ENCODE peak calls at places on chromosome 20, in nine cellular contexts. G, F, T, C, H, W, K, X and O are unnamed samples.

GRCh38 chr20:44910690-44911262 is 916 bp downstream of the PABPC1L start:
- DNase-seq in G (no peak), F (no peak), T (no peak), C (no peak), H (no peak), W (no peak), K (no peak), X (no peak), O (no peak)

GRCh38 chr20:37669062-37669772 is 24.6 kb upstream of the CTNNBL1 start:
- DNase-seq in G (no peak), F (no peak), T (no peak), C (peak; percentile 38), H (no peak), W (no peak), K (no peak), X (no peak), O (no peak)

GRCh38 chr20:23245553-23246128 is 105.0 kb upstream of the NXT1 start:
- DNase-seq in G (peak; percentile 51), F (peak; percentile 25), T (peak; percentile 22), C (peak; percentile 76), H (no peak), W (no peak), K (peak; percentile 49), X (no peak), O (peak; percentile 48)

GRCh38 chr20:17542993-17543412 is 11.8 kb upstream of the BFSP1 start:
- DNase-seq in G (no peak), F (no peak), T (no peak), C (no peak), H (no peak), W (no peak), K (peak; percentile 88), X (no peak), O (no peak)

GRCh38 chr20:49539481-49540231 is 28.3 kb downstream of the PTGIS start:
- DNase-seq in G (no peak), F (no peak), T (no peak), C (no peak), H (no peak), W (no peak), K (no peak), X (no peak), O (no peak)

GRCh38 chr20:2838170-2838797 is 2.2 kb downstream of the PCED1A start:
- DNase-seq in G (no peak), F (no peak), T (no peak), C (no peak), H (no peak), W (no peak), K (no peak), X (no peak), O (peak; percentile 34)

GRCh38 chr20:35273449-35274171 is 4.3 kb downstream of the MMP24OS start:
- DNase-seq in G (no peak), F (no peak), T (no peak), C (peak; percentile 68), H (no peak), W (no peak), K (no peak), X (no peak), O (no peak)

GRCh38 chr20:63290677-63291472 is 2.1 kb upstream of the COL20A1 start:
- DNase-seq in G (no peak), F (no peak), T (peak; percentile 66), C (peak; percentile 99), H (peak; percentile 55), W (peak; percentile 72), K (peak; percentile 14), X (no peak), O (no peak)

GRCh38 chr20:53569606-53570307 is 23.9 kb downstream of the ZNF217 start:
- DNase-seq in G (no peak), F (no peak), T (no peak), C (no peak), H (no peak), W (no peak), K (no peak), X (no peak), O (no peak)

GRCh38 chr20:1876975-1877603 is 18.1 kb upstream of the SIRPA start:
- DNase-seq in G (no peak), F (no peak), T (no peak), C (peak; percentile 83), H (no peak), W (no peak), K (no peak), X (no peak), O (no peak)

GRCh38 chr20:53208110-53208908 is 236.2 kb downstream of the TSHZ2 start:
- DNase-seq in G (no peak), F (no peak), T (no peak), C (peak; percentile 64), H (no peak), W (no peak), K (no peak), X (no peak), O (no peak)

GRCh38 chr20:2879148-2879547 is 5.9 kb downstream of the PTPRA start:
- DNase-seq in G (no peak), F (no peak), T (no peak), C (no peak), H (no peak), W (no peak), K (peak; percentile 95), X (no peak), O (no peak)

GRCh38 chr20:42531675-42531985 is 658.1 kb downstream of the PTPRT start:
- DNase-seq in G (no peak), F (no peak), T (no peak), C (no peak), H (no peak), W (no peak), K (no peak), X (no peak), O (no peak)

GRCh38 chr20:53940883-53941546 is 129.4 kb downstream of the BCAS1 start:
- DNase-seq in G (no peak), F (no peak), T (no peak), C (no peak), H (no peak), W (no peak), K (peak; percentile 85), X (no peak), O (no peak)

GRCh38 chr20:45969712-45970634 is 2.0 kb downstream of the ZNF335 start:
- DNase-seq in G (peak; percentile 9), F (no peak), T (no peak), C (peak; percentile 62), H (no peak), W (no peak), K (peak; percentile 76), X (no peak), O (no peak)

GRCh38 chr20:23050847-23051627 is 1.6 kb upstream of the THBD start:
- DNase-seq in G (peak; percentile 23), F (peak; percentile 51), T (peak; percentile 83), C (peak; percentile 75), H (no peak), W (no peak), K (peak; percentile 87), X (no peak), O (no peak)

GRCh38 chr20:35856866-35857265 is 85.1 kb downstream of the PHF20 start:
- DNase-seq in G (no peak), F (no peak), T (no peak), C (no peak), H (no peak), W (no peak), K (no peak), X (no peak), O (no peak)

GRCh38 chr20:12847862-12848261 is 160.9 kb upstream of the SPTLC3 start:
- DNase-seq in G (no peak), F (no peak), T (no peak), C (peak; percentile 12), H (no peak), W (no peak), K (peak; percentile 0), X (no peak), O (no peak)

GRCh38 chr20:59933849-59934585 is 580 bp upstream of the SYCP2 start:
- DNase-seq in G (peak; percentile 62), F (peak; percentile 74), T (peak; percentile 76), C (peak; percentile 87), H (peak; percentile 69), W (peak; percentile 82), K (peak; percentile 49), X (no peak), O (no peak)

GRCh38 chr20:24499472-24499871 is 30.0 kb downstream of the SYNDIG1 start:
- DNase-seq in G (no peak), F (no peak), T (no peak), C (no peak), H (no peak), W (no peak), K (no peak), X (no peak), O (no peak)

GRCh38 chr20:36482044-36482473 is 59.3 kb upstream of the MYL9 start:
- DNase-seq in G (peak; percentile 92), F (no peak), T (no peak), C (no peak), H (no peak), W (no peak), K (no peak), X (peak; percentile 47), O (no peak)

GRCh38 chr20:32518593-32519366 is 66.4 kb downstream of the NOL4L start:
- DNase-seq in G (no peak), F (no peak), T (no peak), C (no peak), H (no peak), W (no peak), K (peak; percentile 5), X (no peak), O (no peak)

GRCh38 chr20:12383770-12384304 is 466.1 kb downstream of the BTBD3 start:
- DNase-seq in G (no peak), F (no peak), T (no peak), C (no peak), H (no peak), W (no peak), K (no peak), X (no peak), O (no peak)

GRCh38 chr20:16257813-16258430 is 315.3 kb downstream of the KIF16B start:
- DNase-seq in G (no peak), F (no peak), T (no peak), C (no peak), H (no peak), W (no peak), K (no peak), X (no peak), O (no peak)

GRCh38 chr20:35145141-35145564 is 2.0 kb downstream of the EDEM2 start:
- DNase-seq in G (peak; percentile 68), F (no peak), T (no peak), C (peak; percentile 60), H (no peak), W (no peak), K (peak; percentile 66), X (peak; percentile 62), O (peak; percentile 23)

GRCh38 chr20:40540163-40540562 is 148.9 kb downstream of the MAFB start:
- DNase-seq in G (no peak), F (no peak), T (no peak), C (no peak), H (no peak), W (no peak), K (no peak), X (no peak), O (no peak)

GRCh38 chr20:26167499-26167898 is 470.8 kb upstream of the ZNF337 start:
- DNase-seq in G (no peak), F (no peak), T (no peak), C (no peak), H (no peak), W (no peak), K (peak; percentile 12), X (no peak), O (no peak)

GRCh38 chr20:10562929-10563328 is 110.9 kb downstream of the JAG1 start:
- DNase-seq in G (no peak), F (no peak), T (no peak), C (no peak), H (no peak), W (no peak), K (no peak), X (no peak), O (no peak)

GRCh38 chr20:1328680-1329330 is at the start of gene SDCBP2:
- DNase-seq in G (no peak), F (no peak), T (no peak), C (no peak), H (no peak), W (no peak), K (no peak), X (no peak), O (no peak)